ENCODE peak calls at places on chromosomes 11 and 22, in six cellular contexts. U, Y, O, A, W and H are unnamed samples.

GRCh38 chr11:35394941-35395340 is 24.4 kb downstream of the SLC1A2 start:
- DNase-seq in U (no peak), W (no peak), O (no peak), Y (no peak), A (no peak), H (no peak)

GRCh38 chr11:17098632-17099031 is 21.2 kb upstream of the RPS13 start:
- DNase-seq in W (no peak), Y (no peak), A (no peak), O (no peak), U (no peak), H (no peak)

GRCh38 chr11:17927041-17927440 is 85.8 kb downstream of the SERGEF start:
- DNase-seq in O (no peak), W (no peak), Y (no peak), U (no peak), A (no peak), H (no peak)

GRCh38 chr11:18522388-18522787 is 4.4 kb downstream of the TSG101 start:
- DNase-seq in A (no peak), U (no peak), W (no peak), Y (no peak), O (no peak), H (no peak)

GRCh38 chr11:1234054-1234720 is 11.3 kb downstream of the MUC5B start:
- DNase-seq in Y (no peak), O (no peak), A (no peak), U (no peak), W (no peak), H (no peak)

GRCh38 chr22:35530700-35531099 is 9.9 kb upstream of the RASD2 start:
- DNase-seq in Y (no peak), O (no peak), A (no peak), W (no peak), U (no peak), H (no peak)

GRCh38 chr11:104130161-104130560 is 33.8 kb downstream of the PDGFD start:
- DNase-seq in U (no peak), W (no peak), A (no peak), Y (no peak), O (no peak), H (no peak)

GRCh38 chr11:113474362-113475159 is 637 bp downstream of the DRD2 start:
- DNase-seq in U (peak), O (peak), W (peak), A (peak), Y (peak), H (peak)

GRCh38 chr11:64878223-64878493 is 263 bp downstream of the EHD1 start:
- DNase-seq in U (no peak), W (no peak), O (no peak), Y (no peak), A (no peak), H (no peak)

GRCh38 chr11:42012261-42012660 is 552.8 kb upstream of the LRRC4C start:
- DNase-seq in W (no peak), A (no peak), Y (no peak), U (no peak), O (no peak), H (no peak)

GRCh38 chr11:101470414-101470813 is 113.4 kb downstream of the TRPC6 start:
- DNase-seq in A (no peak), Y (no peak), U (no peak), O (no peak), W (no peak), H (no peak)

GRCh38 chr11:68436985-68437926 is 23.3 kb upstream of the PPP6R3 start:
- DNase-seq in O (no peak), A (peak), Y (no peak), U (peak), W (no peak), H (no peak)

GRCh38 chr11:126426820-126427749 is 71.6 kb downstream of the ST3GAL4 start:
- DNase-seq in U (no peak), W (no peak), Y (no peak), O (no peak), A (no peak), H (peak)

GRCh38 chr11:86275493-86276370 is 26.3 kb upstream of the HIKESHI start:
- DNase-seq in U (no peak), O (no peak), W (no peak), Y (no peak), A (no peak), H (no peak)

GRCh38 chr11:65121865-65122696 is at the start of the genes FAU and MRPL49:
- DNase-seq in A (peak), Y (peak), O (peak), U (peak), W (peak), H (peak)

GRCh38 chr22:19994851-19995610 is 21.6 kb downstream of the ARVCF start:
- DNase-seq in Y (no peak), O (no peak), U (no peak), A (no peak), W (no peak), H (no peak)

GRCh38 chr11:31957674-31958073 is 133.2 kb upstream of the RCN1 start:
- DNase-seq in Y (no peak), A (no peak), O (no peak), U (no peak), W (no peak), H (no peak)

GRCh38 chr11:19725379-19726079 is 12.9 kb downstream of the NAV2 start:
- DNase-seq in A (no peak), O (no peak), U (no peak), Y (no peak), W (no peak), H (no peak)

GRCh38 chr11:73869234-73869949 is 7.3 kb downstream of the COA4 start:
- DNase-seq in A (no peak), U (no peak), Y (no peak), W (no peak), O (no peak), H (no peak)

GRCh38 chr11:73167555-73167954 is 25.4 kb upstream of the FCHSD2 start:
- DNase-seq in Y (no peak), A (no peak), U (no peak), W (no peak), O (no peak), H (no peak)

GRCh38 chr22:19788661-19789225 is 28.2 kb downstream of the TBX1 start:
- DNase-seq in A (no peak), U (no peak), Y (no peak), W (no peak), O (no peak), H (no peak)

GRCh38 chr22:38715176-38715764 is 9.5 kb downstream of the GTPBP1 start:
- DNase-seq in Y (no peak), O (no peak), A (no peak), W (no peak), U (no peak), H (no peak)

GRCh38 chr11:59555601-59556114 is 44.3 kb downstream of the OR4D9 start:
- DNase-seq in A (no peak), Y (no peak), W (no peak), O (no peak), U (no peak), H (no peak)

GRCh38 chr11:5476184-5476819 is 12.2 kb upstream of the OR52D1 start:
- DNase-seq in A (peak), U (peak), O (peak), Y (peak), W (peak), H (peak)

GRCh38 chr22:18971321-18971751 is 35.2 kb upstream of the PRODH start:
- DNase-seq in A (no peak), O (no peak), W (no peak), Y (no peak), U (no peak), H (no peak)

GRCh38 chr11:108906826-108907225 is 242.0 kb downstream of the DDX10 start:
- DNase-seq in A (no peak), Y (no peak), O (no peak), U (no peak), W (no peak), H (no peak)

GRCh38 chr11:104104664-104105063 is 59.3 kb downstream of the PDGFD start:
- DNase-seq in A (no peak), O (no peak), W (no peak), Y (no peak), U (no peak), H (no peak)

GRCh38 chr11:67303989-67304411 is 670 bp downstream of the SSH3 start:
- DNase-seq in Y (no peak), A (no peak), W (no peak), O (no peak), U (no peak), H (no peak)

GRCh38 chr22:42500164-42500835 is 19.3 kb downstream of the RRP7A start:
- DNase-seq in Y (peak), A (peak), U (no peak), W (peak), O (peak), H (peak)

GRCh38 chr11:120142072-120142423 is 4.1 kb upstream of the TRIM29 start:
- DNase-seq in Y (no peak), U (no peak), O (no peak), W (no peak), A (no peak), H (no peak)

GRCh38 chr11:72781313-72782080 is 12.3 kb downstream of the STARD10 start:
- DNase-seq in Y (peak), U (no peak), A (no peak), O (peak), W (peak), H (peak)

GRCh38 chr22:26975865-26976264 is 318.5 kb downstream of the MIAT start:
- DNase-seq in U (no peak), A (no peak), O (no peak), Y (no peak), W (no peak), H (no peak)

GRCh38 chr11:44833869-44834452 is 107.2 kb downstream of the TSPAN18 start:
- DNase-seq in Y (no peak), W (no peak), U (no peak), O (no peak), A (no peak), H (no peak)

GRCh38 chr22:38419121-38419863 is 35.7 kb downstream of the KCNJ4 start:
- DNase-seq in Y (no peak), U (no peak), A (no peak), W (no peak), O (no peak), H (no peak)

GRCh38 chr22:22685586-22685985 is 41.2 kb downstream of the GGTLC2 start:
- DNase-seq in Y (no peak), U (no peak), W (no peak), A (no peak), O (no peak), H (no peak)

GRCh38 chr22:29859976-29860766 is 22.1 kb upstream of the ASCC2 start:
- DNase-seq in U (no peak), A (no peak), Y (no peak), W (no peak), O (no peak), H (no peak)

GRCh38 chr11:14904745-14905103 is 12.7 kb upstream of the CYP2R1 start:
- DNase-seq in W (peak), U (no peak), A (no peak), O (peak), Y (peak), H (peak)

GRCh38 chr11:113796663-113797259 is 17.2 kb downstream of the CLDN25 start:
- DNase-seq in W (peak), Y (peak), O (peak), U (no peak), A (no peak), H (peak)